ENCODE peak calls at places on chromosomes 4 and X, in five cellular contexts. T, E, U, O and W are unnamed samples.

GRCh38 chrX:41858161-41858775 is 65.1 kb downstream of the CASK start:
- DNase-seq in T (no peak), U (no peak), E (peak), O (no peak), W (no peak)

GRCh38 chr4:102823897-102824296 is 3.5 kb downstream of the UBE2D3 start:
- DNase-seq in E (no peak), T (no peak), U (no peak), O (no peak), W (no peak)

GRCh38 chrX:38806875-38807601 is 5.8 kb downstream of the MID1IP1 start:
- DNase-seq in O (no peak), T (no peak), E (peak), U (no peak), W (no peak)

GRCh38 chr4:183295711-183296110 is 24.4 kb downstream of the CLDN22 start:
- DNase-seq in O (no peak), U (no peak), E (no peak), T (no peak), W (no peak)

GRCh38 chr4:65983062-65983461 is 312.8 kb upstream of the EPHA5 start:
- DNase-seq in U (no peak), O (no peak), T (no peak), E (no peak), W (no peak)

GRCh38 chrX:63961964-63962363 is 176.9 kb upstream of the ARHGEF9 start:
- DNase-seq in O (no peak), E (no peak), U (no peak), T (no peak), W (no peak)

GRCh38 chr4:160175064-160175643 is 1072.3 kb downstream of the RAPGEF2 start:
- DNase-seq in O (no peak), T (no peak), E (no peak), U (no peak), W (no peak)

GRCh38 chrX:10233173-10233572 is 76.4 kb downstream of the CLCN4 start:
- DNase-seq in U (no peak), E (no peak), O (no peak), T (no peak), W (no peak)

GRCh38 chr4:85733798-85734197 is 258.8 kb downstream of the ARHGAP24 start:
- DNase-seq in U (no peak), T (no peak), E (no peak), O (no peak), W (no peak)

GRCh38 chr4:1416948-1417260 is 10.7 kb upstream of the NKX1-1 start:
- DNase-seq in E (no peak), T (peak), U (no peak), O (peak), W (no peak)

GRCh38 chr4:6951880-6952381 is 42.3 kb downstream of the TBC1D14 start:
- DNase-seq in E (no peak), T (no peak), U (no peak), O (no peak), W (no peak)

GRCh38 chr4:98480535-98480934 is 177.9 kb downstream of the TSPAN5 start:
- DNase-seq in U (no peak), T (no peak), O (no peak), E (no peak), W (no peak)

GRCh38 chrX:131262738-131263679 is 26.1 kb downstream of the IGSF1 start:
- DNase-seq in O (peak), T (no peak), U (no peak), E (peak), W (no peak)

GRCh38 chr4:98386-98785 is 25.9 kb upstream of the ZNF718 start:
- DNase-seq in E (no peak), T (no peak), O (no peak), U (no peak), W (no peak)

GRCh38 chr4:7144374-7145290 is 47.7 kb upstream of the SORCS2 start:
- DNase-seq in U (no peak), E (no peak), T (no peak), O (no peak), W (no peak)

GRCh38 chr4:128590773-128591172 is 218.7 kb upstream of the JADE1 start:
- DNase-seq in O (no peak), T (no peak), E (no peak), U (peak), W (no peak)

GRCh38 chr4:87657525-87657924 is 7.4 kb downstream of the DMP1 start:
- DNase-seq in O (no peak), U (no peak), E (no peak), T (no peak), W (no peak)

GRCh38 chr4:185774815-185775684 is 36.9 kb downstream of the SORBS2 start:
- DNase-seq in O (no peak), T (peak), E (peak), U (no peak), W (peak)

GRCh38 chr4:89056292-89056952 is 563 bp downstream of the FAM13A start:
- DNase-seq in O (no peak), U (no peak), E (no peak), T (no peak), W (no peak)

GRCh38 chrX:133699023-133699728 is 283.9 kb upstream of the GPC4 start:
- DNase-seq in E (no peak), O (no peak), U (no peak), T (no peak), W (no peak)

GRCh38 chr4:53605783-53606182 is 14.5 kb upstream of the LNX1 start:
- DNase-seq in T (no peak), O (no peak), E (no peak), U (no peak), W (no peak)
- H3K27ac ChIP-seq in T (no peak), O (no peak), E (no peak), U (no peak), W (no peak)

DNA sequence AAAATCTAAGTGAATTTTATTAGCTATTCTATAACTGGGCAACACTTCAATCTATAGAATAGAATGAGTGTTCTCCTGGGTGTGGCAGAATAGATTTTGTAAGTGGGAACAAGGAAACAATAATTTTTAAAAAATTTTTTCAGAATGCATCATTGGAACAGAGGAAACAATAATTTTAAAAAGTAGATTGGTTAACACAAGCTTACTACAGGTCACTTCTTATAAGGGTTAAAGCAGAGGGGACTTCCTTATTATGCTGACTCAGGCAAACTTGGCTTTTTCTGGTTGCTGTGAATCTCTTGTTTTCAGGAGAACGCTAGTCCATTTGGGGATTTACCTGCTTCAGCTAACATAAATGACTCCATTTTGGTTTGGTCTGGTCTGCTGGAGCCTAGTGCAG is 52.5 kb downstream of the HOPX start:
- DNase-seq in U (no peak), T (no peak), O (no peak), E (no peak), W (no peak)
- H3K27ac ChIP-seq in U (no peak), T (no peak), O (no peak), E (no peak), W (no peak)

DNA sequence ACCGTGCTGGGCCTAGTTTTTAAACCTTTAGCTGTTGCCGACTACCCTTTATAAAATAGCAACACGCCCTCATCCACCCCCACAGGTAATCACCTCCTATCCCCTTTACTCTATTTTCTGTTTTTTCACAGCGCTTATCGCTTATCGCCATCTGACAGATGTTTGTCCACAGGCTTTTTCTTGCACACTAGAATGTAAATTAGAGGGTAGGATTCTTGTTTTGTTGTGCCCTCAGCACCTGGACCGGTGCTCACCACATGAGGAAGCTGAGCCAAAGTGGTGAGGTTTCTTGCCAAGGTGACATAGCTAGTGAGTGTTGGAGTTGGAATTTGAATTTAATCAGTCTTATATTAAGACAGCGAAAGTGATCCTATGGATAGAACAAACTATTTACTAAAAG is 2.9 kb upstream of the RBBP7 start:
- DNase-seq in O (no peak), E (no peak), T (no peak), U (no peak), W (no peak)
- H3K27ac ChIP-seq in O (no peak), E (no peak), T (no peak), U (no peak), W (no peak)

GRCh38 chrX:153879741-153880439 is 6.1 kb downstream of the L1CAM start:
- DNase-seq in T (no peak), U (no peak), E (no peak), O (no peak), W (no peak)
- H3K27ac ChIP-seq in T (no peak), U (no peak), E (no peak), O (no peak), W (no peak)

GRCh38 chrX:46376246-46376885 is 168.9 kb downstream of the ZNF674 start:
- DNase-seq in U (no peak), T (peak), E (peak), O (no peak), W (no peak)
- H3K27ac ChIP-seq in U (no peak), T (no peak), E (peak), O (no peak), W (no peak)

GRCh38 chrX:24207826-24208225 is 58.3 kb downstream of the ZFX start:
- DNase-seq in T (no peak), U (no peak), O (no peak), E (no peak), W (no peak)
- H3K27ac ChIP-seq in T (no peak), U (no peak), O (no peak), E (no peak), W (no peak)

GRCh38 chr4:188942606-188943005 is 803.4 kb downstream of the TRIML1 start:
- DNase-seq in U (no peak), O (no peak), E (no peak), T (no peak), W (no peak)
- H3K27ac ChIP-seq in U (no peak), O (no peak), E (no peak), T (no peak), W (no peak)

GRCh38 chrX:150365051-150365952 is 2.2 kb downstream of the MAMLD1 start:
- DNase-seq in U (peak), T (peak), E (peak), O (peak), W (peak)
- H3K27ac ChIP-seq in U (peak), T (peak), E (no peak), O (peak), W (peak)

GRCh38 chrX:67892391-67892790 is 348.6 kb downstream of the AR start:
- DNase-seq in O (no peak), T (no peak), U (no peak), E (no peak), W (no peak)

GRCh38 chrX:67893931-67894330 is 350.1 kb downstream of the AR start:
- DNase-seq in O (no peak), E (peak), T (no peak), U (no peak), W (no peak)
- H3K27ac ChIP-seq in O (no peak), E (no peak), T (no peak), U (no peak), W (no peak)

GRCh38 chrX:154805696-154806091 is 409 bp upstream of the MPP1 start:
- DNase-seq in E (peak), T (no peak), O (no peak), U (no peak), W (no peak)
- H3K27ac ChIP-seq in E (no peak), T (peak), O (peak), U (peak), W (peak)